ENCODE peak calls at places on chromosomes 7 and 10, in seven cellular contexts. H is IMR-90, G is heart left ventricle, M is spleen, L is esophagus muscularis mucosa, N is GM06990, V is H1. A is an unnamed sample.

GRCh38 chr7:39353615-39354376 is 212.4 kb upstream of the YAE1 start:
- DNase-seq in H (no peak), G (peak; percentile 43), M (no peak), L (no peak), N (no peak), V (peak; percentile 49), A (peak; percentile 47)

GRCh38 chr7:152624218-152624617 is 51.7 kb downstream of the XRCC2 start:
- DNase-seq in H (no peak), G (no peak), M (no peak), L (no peak), N (no peak), V (no peak), A (no peak)

GRCh38 chr10:8365935-8366911 is 311.7 kb downstream of the GATA3 start:
- DNase-seq in H (peak; percentile 81), G (peak; percentile 58), M (no peak), L (no peak), N (peak; percentile 54), V (peak; percentile 10), A (no peak)

GRCh38 chr7:84237533-84238173 is 43.1 kb upstream of the SEMA3A start:
- DNase-seq in H (peak; percentile 99), G (no peak), M (no peak), L (no peak), N (no peak), V (no peak), A (no peak)

GRCh38 chr7:159005618-159006017 is 139.0 kb downstream of the VIPR2 start:
- DNase-seq in H (no peak), G (no peak), M (no peak), L (no peak), N (no peak), V (no peak), A (no peak)

GRCh38 chr7:114264029-114264428 is 150.6 kb upstream of the FOXP2 start:
- DNase-seq in H (peak; percentile 15), G (no peak), M (no peak), L (no peak), N (no peak), V (no peak), A (no peak)

GRCh38 chr10:34415039-34415438 is 400.1 kb downstream of the PARD3 start:
- DNase-seq in H (no peak), G (no peak), M (no peak), L (no peak), N (no peak), V (no peak), A (no peak)

GRCh38 chr10:42836771-42837468 is 54.3 kb downstream of the BMS1 start:
- DNase-seq in H (peak; percentile 17), G (no peak), M (no peak), L (no peak), N (no peak), V (no peak), A (no peak)

GRCh38 chr7:15471387-15471786 is 90.4 kb downstream of the AGMO start:
- DNase-seq in H (no peak), G (no peak), M (no peak), L (no peak), N (no peak), V (no peak), A (no peak)

GRCh38 chr7:44964831-44965440 is 13.9 kb downstream of the MYO1G start:
- DNase-seq in H (no peak), G (no peak), M (no peak), L (no peak), N (no peak), V (no peak), A (no peak)

GRCh38 chr10:50501899-50502556 is 121.7 kb downstream of the SGMS1 start:
- DNase-seq in H (no peak), G (no peak), M (no peak), L (no peak), N (no peak), V (no peak), A (no peak)

GRCh38 chr10:132115736-132116135 is 50.0 kb downstream of the JAKMIP3 start:
- DNase-seq in H (peak; percentile 3), G (peak; percentile 58), M (peak; percentile 63), L (no peak), N (no peak), V (no peak), A (no peak)

GRCh38 chr10:45547207-45547606 is 125.4 kb downstream of the ZFAND4 start:
- DNase-seq in H (no peak), G (no peak), M (no peak), L (no peak), N (no peak), V (no peak), A (no peak)

GRCh38 chr7:22001345-22002004 is 55.8 kb upstream of the CDCA7L start:
- DNase-seq in H (peak; percentile 80), G (no peak), M (no peak), L (peak; percentile 12), N (peak; percentile 9), V (no peak), A (peak; percentile 17)

GRCh38 chr7:152899004-152899403 is 139.5 kb downstream of the ACTR3B start:
- DNase-seq in H (no peak), G (no peak), M (no peak), L (no peak), N (no peak), V (no peak), A (no peak)

GRCh38 chr10:70418713-70419112 is 14.8 kb downstream of the EIF4EBP2 start:
- DNase-seq in H (no peak), G (no peak), M (no peak), L (no peak), N (no peak), V (no peak), A (no peak)
- H3K36me3 ChIP-seq in H (peaks cover 25% of the 10 kb centered on the region), G (peaks cover 45% of the 10 kb centered on the region), M (no peaks in the 10 kb centered on the region), L (peaks cover 41% of the 10 kb centered on the region), N (peaks cover 16% of the 10 kb centered on the region), V (peaks cover 36% of the 10 kb centered on the region), A (peaks cover 24% of the 10 kb centered on the region)

GRCh38 chr10:123897146-123897545 is 5.5 kb upstream of the CPXM2 start:
- DNase-seq in H (no peak), G (no peak), M (no peak), L (no peak), N (no peak), V (no peak), A (no peak)
- TF ChIP-seq CTCF in H (no peak), G (no peak), M (no peak), L (peak; percentile 14), N (peak; percentile 50), V (peak; percentile 85), A (peak; percentile 44)

GRCh38 chr7:53539558-53539957 is 504.1 kb downstream of the POM121L12 start:
- DNase-seq in H (no peak), G (no peak), M (no peak), L (no peak), N (no peak), V (no peak), A (no peak)
- H3K36me3 ChIP-seq in H (no peaks in the 10 kb centered on the region), G (no peaks in the 10 kb centered on the region), M (no peaks in the 10 kb centered on the region), L (no peaks in the 10 kb centered on the region), N (no peaks in the 10 kb centered on the region), V (no peaks in the 10 kb centered on the region), A (no peaks in the 10 kb centered on the region)

GRCh38 chr10:1413256-1413655 is 324.1 kb downstream of the ADARB2 start:
- DNase-seq in H (no peak), G (no peak), M (peak; percentile 17), L (no peak), N (no peak), V (no peak), A (no peak)
- TF ChIP-seq CTCF in H (no peak), G (no peak), M (no peak), L (no peak), N (no peak), V (no peak), A (no peak)

GRCh38 chr10:97228775-97229157 is 43.0 kb upstream of the SLIT1 start:
- DNase-seq in H (no peak), G (no peak), M (no peak), L (no peak), N (no peak), V (no peak), A (no peak)
- H3K36me3 ChIP-seq in H (peaks cover 3% of the 10 kb centered on the region), G (peaks cover 42% of the 10 kb centered on the region), M (no peaks in the 10 kb centered on the region), L (peaks cover 20% of the 10 kb centered on the region), N (peaks cover 6% of the 10 kb centered on the region), V (peaks cover 15% of the 10 kb centered on the region), A (no peaks in the 10 kb centered on the region)

GRCh38 chr7:128207609-128208008 is 33.5 kb upstream of the LEP start:
- DNase-seq in H (no peak), G (no peak), M (no peak), L (no peak), N (no peak), V (no peak), A (no peak)

GRCh38 chr7:128209229-128210035 is 31.6 kb upstream of the LEP start:
- DNase-seq in H (peak; percentile 69), G (peak; percentile 59), M (peak; percentile 92), L (no peak), N (peak; percentile 55), V (peak; percentile 53), A (peak; percentile 75)

GRCh38 chr7:128210590-128211570 is 30.2 kb upstream of the LEP start:
- DNase-seq in H (no peak), G (no peak), M (no peak), L (no peak), N (no peak), V (no peak), A (no peak)

GRCh38 chr7:128211626-128212025 is 29.5 kb upstream of the LEP start:
- DNase-seq in H (no peak), G (no peak), M (no peak), L (no peak), N (no peak), V (no peak), A (no peak)

GRCh38 chr7:128210036-128210347 is 31.1 kb upstream of the LEP start:
- DNase-seq in H (no peak), G (no peak), M (no peak), L (no peak), N (no peak), V (no peak), A (no peak)
- TF ChIP-seq CTCF in H (no peak), G (no peak), M (no peak), L (no peak), N (no peak), V (no peak), A (no peak)

GRCh38 chr7:5206686-5207085 is 16.7 kb downstream of the WIPI2 start:
- DNase-seq in H (no peak), G (no peak), M (peak; percentile 13), L (no peak), N (no peak), V (no peak), A (no peak)

GRCh38 chr7:5203138-5203537 is 13.1 kb downstream of the WIPI2 start:
- DNase-seq in H (no peak), G (no peak), M (no peak), L (no peak), N (no peak), V (no peak), A (no peak)

GRCh38 chr7:5207131-5207530 is 17.1 kb downstream of the WIPI2 start:
- DNase-seq in H (no peak), G (no peak), M (no peak), L (no peak), N (no peak), V (no peak), A (no peak)

GRCh38 chr7:5200561-5201235 is 10.7 kb downstream of the WIPI2 start:
- DNase-seq in H (no peak), G (no peak), M (peak; percentile 43), L (no peak), N (no peak), V (no peak), A (no peak)

DNA sequence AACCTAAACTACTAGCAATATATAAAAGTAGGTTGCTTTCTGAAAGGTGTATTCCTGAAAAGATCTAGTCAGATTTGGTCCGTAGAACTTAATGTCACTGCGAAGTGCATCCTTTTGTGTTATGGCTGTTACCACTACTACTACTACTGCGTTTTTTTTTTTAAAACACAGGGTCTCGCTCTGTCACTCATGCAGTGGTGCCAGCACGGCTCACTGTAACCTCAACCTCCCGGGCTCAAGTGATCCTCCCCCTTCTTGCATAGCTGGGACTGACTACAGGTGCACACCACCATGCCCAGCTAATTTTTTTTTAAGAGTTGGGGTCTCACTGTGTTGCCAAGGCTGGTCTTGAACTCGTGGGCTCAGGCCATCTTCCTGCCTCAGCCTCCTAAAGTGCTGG is 14.5 kb downstream of the WIPI2 start:
- DNase-seq in H (no peak), G (no peak), M (peak; percentile 16), L (no peak), N (no peak), V (no peak), A (no peak)
- H3K36me3 ChIP-seq in H (peaks cover 41% of the 10 kb centered on the region), G (peaks cover 71% of the 10 kb centered on the region), M (no peaks in the 10 kb centered on the region), L (peaks cover 49% of the 10 kb centered on the region), N (peaks cover 6% of the 10 kb centered on the region), V (peaks cover 39% of the 10 kb centered on the region), A (peaks cover 12% of the 10 kb centered on the region)

A was measured in BE2C.